ENCODE peak calls at places on chromosomes 13 and 19, in nine cellular contexts. One of them, this sample, is unnamed.

GRCh38 chr13:49858183-49858856 is 65.8 kb upstream of the KPNA3 start:
- DNase-seq in activated naive CD8-positive, alpha-beta T cell treated with anti-CD3 and anti-CD28 coated beads for 36 hours: no peak
- DNase-seq in NCI-H1092: no peak
- DNase-seq in anterior cingulate cortex: no peak
- DNase-seq in WTC11: no peak
- DNase-seq in effector CD4-positive, alpha-beta T cell: no peak
- DNase-seq in amygdala: no peak
- DNase-seq in GM12865: no peak
- DNase-seq in GM10248: no peak
- DNase-seq in this sample: no peak

GRCh38 chr13:66565261-66565660 is 664.9 kb downstream of the PCDH9 start:
- DNase-seq in activated naive CD8-positive, alpha-beta T cell treated with anti-CD3 and anti-CD28 coated beads for 36 hours: no peak
- DNase-seq in NCI-H1092: no peak
- DNase-seq in anterior cingulate cortex: no peak
- DNase-seq in WTC11: no peak
- DNase-seq in effector CD4-positive, alpha-beta T cell: no peak
- DNase-seq in amygdala: no peak
- DNase-seq in GM12865: no peak
- DNase-seq in GM10248: no peak
- DNase-seq in this sample: no peak

GRCh38 chr19:2239771-2240770 is 3.4 kb downstream of the SF3A2 start:
- DNase-seq in activated naive CD8-positive, alpha-beta T cell treated with anti-CD3 and anti-CD28 coated beads for 36 hours: no peak
- DNase-seq in NCI-H1092: no peak
- DNase-seq in anterior cingulate cortex: no peak
- DNase-seq in WTC11: no peak
- DNase-seq in effector CD4-positive, alpha-beta T cell: no peak
- DNase-seq in amygdala: no peak
- DNase-seq in GM12865: no peak
- DNase-seq in GM10248: no peak
- DNase-seq in this sample: no peak

GRCh38 chr13:30905932-30906383 is at the start of gene MEDAG:
- DNase-seq in activated naive CD8-positive, alpha-beta T cell treated with anti-CD3 and anti-CD28 coated beads for 36 hours: no peak
- DNase-seq in NCI-H1092: no peak
- DNase-seq in anterior cingulate cortex: no peak
- DNase-seq in WTC11: peak
- DNase-seq in effector CD4-positive, alpha-beta T cell: no peak
- DNase-seq in amygdala: no peak
- DNase-seq in GM12865: no peak
- DNase-seq in GM10248: no peak
- DNase-seq in this sample: no peak

GRCh38 chr19:52946322-52947310 is 16.1 kb downstream of the ZNF816 start:
- DNase-seq in activated naive CD8-positive, alpha-beta T cell treated with anti-CD3 and anti-CD28 coated beads for 36 hours: no peak
- DNase-seq in NCI-H1092: no peak
- DNase-seq in anterior cingulate cortex: no peak
- DNase-seq in WTC11: peak
- DNase-seq in effector CD4-positive, alpha-beta T cell: no peak
- DNase-seq in amygdala: no peak
- DNase-seq in GM12865: no peak
- DNase-seq in GM10248: peak
- DNase-seq in this sample: no peak

GRCh38 chr19:47350599-47350998 is 1.5 kb downstream of the DHX34 start:
- DNase-seq in activated naive CD8-positive, alpha-beta T cell treated with anti-CD3 and anti-CD28 coated beads for 36 hours: no peak
- DNase-seq in NCI-H1092: no peak
- DNase-seq in anterior cingulate cortex: no peak
- DNase-seq in WTC11: no peak
- DNase-seq in effector CD4-positive, alpha-beta T cell: no peak
- DNase-seq in amygdala: no peak
- DNase-seq in GM12865: no peak
- DNase-seq in GM10248: no peak
- DNase-seq in this sample: no peak

GRCh38 chr13:95201814-95202521 is 99.3 kb downstream of the ABCC4 start:
- DNase-seq in activated naive CD8-positive, alpha-beta T cell treated with anti-CD3 and anti-CD28 coated beads for 36 hours: no peak
- DNase-seq in NCI-H1092: no peak
- DNase-seq in anterior cingulate cortex: no peak
- DNase-seq in WTC11: no peak
- DNase-seq in effector CD4-positive, alpha-beta T cell: no peak
- DNase-seq in amygdala: no peak
- DNase-seq in GM12865: no peak
- DNase-seq in GM10248: no peak
- DNase-seq in this sample: no peak

GRCh38 chr13:113535381-113535781 is 44.9 kb upstream of the DCUN1D2 start:
- DNase-seq in activated naive CD8-positive, alpha-beta T cell treated with anti-CD3 and anti-CD28 coated beads for 36 hours: no peak
- DNase-seq in NCI-H1092: no peak
- DNase-seq in anterior cingulate cortex: no peak
- DNase-seq in WTC11: no peak
- DNase-seq in effector CD4-positive, alpha-beta T cell: no peak
- DNase-seq in amygdala: no peak
- DNase-seq in GM12865: no peak
- DNase-seq in GM10248: no peak
- DNase-seq in this sample: no peak

GRCh38 chr19:5138606-5139594 is 170.0 kb downstream of the KDM4B start:
- DNase-seq in activated naive CD8-positive, alpha-beta T cell treated with anti-CD3 and anti-CD28 coated beads for 36 hours: peak
- DNase-seq in NCI-H1092: no peak
- DNase-seq in anterior cingulate cortex: no peak
- DNase-seq in WTC11: no peak
- DNase-seq in effector CD4-positive, alpha-beta T cell: peak
- DNase-seq in amygdala: no peak
- DNase-seq in GM12865: peak
- DNase-seq in GM10248: peak
- DNase-seq in this sample: no peak

GRCh38 chr19:1841209-1841924 is 6.9 kb downstream of the REXO1 start:
- DNase-seq in activated naive CD8-positive, alpha-beta T cell treated with anti-CD3 and anti-CD28 coated beads for 36 hours: no peak
- DNase-seq in NCI-H1092: no peak
- DNase-seq in anterior cingulate cortex: no peak
- DNase-seq in WTC11: no peak
- DNase-seq in effector CD4-positive, alpha-beta T cell: no peak
- DNase-seq in amygdala: no peak
- DNase-seq in GM12865: no peak
- DNase-seq in GM10248: no peak
- DNase-seq in this sample: no peak

GRCh38 chr19:10295305-10295846 is 5.6 kb downstream of the ICAM5 start:
- DNase-seq in activated naive CD8-positive, alpha-beta T cell treated with anti-CD3 and anti-CD28 coated beads for 36 hours: peak
- DNase-seq in NCI-H1092: no peak
- DNase-seq in anterior cingulate cortex: no peak
- DNase-seq in WTC11: peak
- DNase-seq in effector CD4-positive, alpha-beta T cell: peak
- DNase-seq in amygdala: no peak
- DNase-seq in GM12865: peak
- DNase-seq in GM10248: peak
- DNase-seq in this sample: no peak

GRCh38 chr19:43723588-43723987 is 7.7 kb downstream of the IRGC start:
- DNase-seq in activated naive CD8-positive, alpha-beta T cell treated with anti-CD3 and anti-CD28 coated beads for 36 hours: no peak
- DNase-seq in NCI-H1092: no peak
- DNase-seq in anterior cingulate cortex: no peak
- DNase-seq in WTC11: no peak
- DNase-seq in effector CD4-positive, alpha-beta T cell: no peak
- DNase-seq in amygdala: no peak
- DNase-seq in GM12865: no peak
- DNase-seq in GM10248: no peak
- DNase-seq in this sample: no peak

GRCh38 chr13:77946522-77946921 is 27.9 kb upstream of the EDNRB start:
- DNase-seq in activated naive CD8-positive, alpha-beta T cell treated with anti-CD3 and anti-CD28 coated beads for 36 hours: no peak
- DNase-seq in NCI-H1092: no peak
- DNase-seq in anterior cingulate cortex: no peak
- DNase-seq in WTC11: no peak
- DNase-seq in effector CD4-positive, alpha-beta T cell: no peak
- DNase-seq in amygdala: no peak
- DNase-seq in GM12865: no peak
- DNase-seq in GM10248: no peak
- DNase-seq in this sample: no peak

GRCh38 chr13:96632536-96633320 is 361.5 kb downstream of the OXGR1 start:
- DNase-seq in activated naive CD8-positive, alpha-beta T cell treated with anti-CD3 and anti-CD28 coated beads for 36 hours: no peak
- DNase-seq in NCI-H1092: no peak
- DNase-seq in anterior cingulate cortex: no peak
- DNase-seq in WTC11: no peak
- DNase-seq in effector CD4-positive, alpha-beta T cell: no peak
- DNase-seq in amygdala: no peak
- DNase-seq in GM12865: no peak
- DNase-seq in GM10248: no peak
- DNase-seq in this sample: no peak

GRCh38 chr13:93270769-93271753 is 44.5 kb downstream of the GPC6 start:
- DNase-seq in activated naive CD8-positive, alpha-beta T cell treated with anti-CD3 and anti-CD28 coated beads for 36 hours: no peak
- DNase-seq in NCI-H1092: peak
- DNase-seq in anterior cingulate cortex: no peak
- DNase-seq in WTC11: no peak
- DNase-seq in effector CD4-positive, alpha-beta T cell: no peak
- DNase-seq in amygdala: no peak
- DNase-seq in GM12865: no peak
- DNase-seq in GM10248: no peak
- DNase-seq in this sample: no peak

GRCh38 chr19:10555613-10555979 is 10.2 kb downstream of the KRI1 start:
- DNase-seq in activated naive CD8-positive, alpha-beta T cell treated with anti-CD3 and anti-CD28 coated beads for 36 hours: no peak
- DNase-seq in NCI-H1092: no peak
- DNase-seq in anterior cingulate cortex: no peak
- DNase-seq in WTC11: no peak
- DNase-seq in effector CD4-positive, alpha-beta T cell: no peak
- DNase-seq in amygdala: no peak
- DNase-seq in GM12865: no peak
- DNase-seq in GM10248: no peak
- DNase-seq in this sample: no peak

GRCh38 chr13:110322126-110322827 is 15.2 kb downstream of the COL4A2 start:
- DNase-seq in activated naive CD8-positive, alpha-beta T cell treated with anti-CD3 and anti-CD28 coated beads for 36 hours: no peak
- DNase-seq in NCI-H1092: no peak
- DNase-seq in anterior cingulate cortex: no peak
- DNase-seq in WTC11: no peak
- DNase-seq in effector CD4-positive, alpha-beta T cell: no peak
- DNase-seq in amygdala: no peak
- DNase-seq in GM12865: no peak
- DNase-seq in GM10248: no peak
- DNase-seq in this sample: no peak

GRCh38 chr19:41957161-41957837 is 1.8 kb downstream of the RABAC1 start:
- DNase-seq in activated naive CD8-positive, alpha-beta T cell treated with anti-CD3 and anti-CD28 coated beads for 36 hours: no peak
- DNase-seq in NCI-H1092: no peak
- DNase-seq in anterior cingulate cortex: no peak
- DNase-seq in WTC11: no peak
- DNase-seq in effector CD4-positive, alpha-beta T cell: no peak
- DNase-seq in amygdala: no peak
- DNase-seq in GM12865: no peak
- DNase-seq in GM10248: no peak
- DNase-seq in this sample: no peak

GRCh38 chr13:113848431-113849260 is 15.2 kb downstream of the GAS6 start:
- DNase-seq in activated naive CD8-positive, alpha-beta T cell treated with anti-CD3 and anti-CD28 coated beads for 36 hours: no peak
- DNase-seq in NCI-H1092: no peak
- DNase-seq in anterior cingulate cortex: no peak
- DNase-seq in WTC11: no peak
- DNase-seq in effector CD4-positive, alpha-beta T cell: no peak
- DNase-seq in amygdala: no peak
- DNase-seq in GM12865: no peak
- DNase-seq in GM10248: no peak
- DNase-seq in this sample: no peak

GRCh38 chr13:85236431-85236830 is 562.8 kb downstream of the SLITRK6 start:
- DNase-seq in activated naive CD8-positive, alpha-beta T cell treated with anti-CD3 and anti-CD28 coated beads for 36 hours: no peak
- DNase-seq in NCI-H1092: no peak
- DNase-seq in anterior cingulate cortex: no peak
- DNase-seq in WTC11: no peak
- DNase-seq in effector CD4-positive, alpha-beta T cell: no peak
- DNase-seq in amygdala: no peak
- DNase-seq in GM12865: no peak
- DNase-seq in GM10248: no peak
- DNase-seq in this sample: no peak

GRCh38 chr13:108777421-108778420 is 148.3 kb downstream of the MYO16 start:
- DNase-seq in activated naive CD8-positive, alpha-beta T cell treated with anti-CD3 and anti-CD28 coated beads for 36 hours: no peak
- DNase-seq in NCI-H1092: no peak
- DNase-seq in anterior cingulate cortex: no peak
- DNase-seq in WTC11: no peak
- DNase-seq in effector CD4-positive, alpha-beta T cell: no peak
- DNase-seq in amygdala: no peak
- DNase-seq in GM12865: no peak
- DNase-seq in GM10248: no peak
- DNase-seq in this sample: no peak

GRCh38 chr13:83274679-83275078 is 607.6 kb downstream of the SLITRK1 start:
- DNase-seq in activated naive CD8-positive, alpha-beta T cell treated with anti-CD3 and anti-CD28 coated beads for 36 hours: no peak
- DNase-seq in NCI-H1092: no peak
- DNase-seq in anterior cingulate cortex: no peak
- DNase-seq in WTC11: no peak
- DNase-seq in effector CD4-positive, alpha-beta T cell: no peak
- DNase-seq in amygdala: no peak
- DNase-seq in GM12865: no peak
- DNase-seq in GM10248: no peak
- DNase-seq in this sample: no peak

GRCh38 chr13:86601351-86601750 is 802.1 kb upstream of the SLITRK6 start:
- DNase-seq in activated naive CD8-positive, alpha-beta T cell treated with anti-CD3 and anti-CD28 coated beads for 36 hours: no peak
- DNase-seq in NCI-H1092: no peak
- DNase-seq in anterior cingulate cortex: no peak
- DNase-seq in WTC11: no peak
- DNase-seq in effector CD4-positive, alpha-beta T cell: no peak
- DNase-seq in amygdala: no peak
- DNase-seq in GM12865: no peak
- DNase-seq in GM10248: no peak
- DNase-seq in this sample: no peak

GRCh38 chr13:98773921-98774320 is 21.4 kb upstream of the SLC15A1 start:
- DNase-seq in activated naive CD8-positive, alpha-beta T cell treated with anti-CD3 and anti-CD28 coated beads for 36 hours: no peak
- DNase-seq in NCI-H1092: no peak
- DNase-seq in anterior cingulate cortex: no peak
- DNase-seq in WTC11: no peak
- DNase-seq in effector CD4-positive, alpha-beta T cell: no peak
- DNase-seq in amygdala: no peak
- DNase-seq in GM12865: no peak
- DNase-seq in GM10248: no peak
- DNase-seq in this sample: no peak

GRCh38 chr13:110067355-110068175 is 239.4 kb downstream of the COL4A1 start:
- DNase-seq in activated naive CD8-positive, alpha-beta T cell treated with anti-CD3 and anti-CD28 coated beads for 36 hours: no peak
- DNase-seq in NCI-H1092: no peak
- DNase-seq in anterior cingulate cortex: no peak
- DNase-seq in WTC11: no peak
- DNase-seq in effector CD4-positive, alpha-beta T cell: no peak
- DNase-seq in amygdala: no peak
- DNase-seq in GM12865: no peak
- DNase-seq in GM10248: no peak
- DNase-seq in this sample: no peak

GRCh38 chr13:99731747-99732146 is 230.5 kb downstream of the TM9SF2 start:
- DNase-seq in activated naive CD8-positive, alpha-beta T cell treated with anti-CD3 and anti-CD28 coated beads for 36 hours: no peak
- DNase-seq in NCI-H1092: no peak
- DNase-seq in anterior cingulate cortex: no peak
- DNase-seq in WTC11: no peak
- DNase-seq in effector CD4-positive, alpha-beta T cell: no peak
- DNase-seq in amygdala: no peak
- DNase-seq in GM12865: no peak
- DNase-seq in GM10248: no peak
- DNase-seq in this sample: no peak

GRCh38 chr13:32947886-32948285 is 68.3 kb upstream of the KL start:
- DNase-seq in activated naive CD8-positive, alpha-beta T cell treated with anti-CD3 and anti-CD28 coated beads for 36 hours: no peak
- DNase-seq in NCI-H1092: peak
- DNase-seq in anterior cingulate cortex: no peak
- DNase-seq in WTC11: no peak
- DNase-seq in effector CD4-positive, alpha-beta T cell: no peak
- DNase-seq in amygdala: no peak
- DNase-seq in GM12865: no peak
- DNase-seq in GM10248: no peak
- DNase-seq in this sample: peak

GRCh38 chr19:15464394-15465385 is at the start of gene RASAL3:
- DNase-seq in activated naive CD8-positive, alpha-beta T cell treated with anti-CD3 and anti-CD28 coated beads for 36 hours: peak
- DNase-seq in NCI-H1092: no peak
- DNase-seq in anterior cingulate cortex: no peak
- DNase-seq in WTC11: no peak
- DNase-seq in effector CD4-positive, alpha-beta T cell: peak
- DNase-seq in amygdala: no peak
- DNase-seq in GM12865: peak
- DNase-seq in GM10248: peak
- DNase-seq in this sample: no peak

GRCh38 chr13:41639237-41639904 is 182.0 kb downstream of the RGCC start:
- DNase-seq in activated naive CD8-positive, alpha-beta T cell treated with anti-CD3 and anti-CD28 coated beads for 36 hours: no peak
- DNase-seq in NCI-H1092: no peak
- DNase-seq in anterior cingulate cortex: no peak
- DNase-seq in WTC11: no peak
- DNase-seq in effector CD4-positive, alpha-beta T cell: no peak
- DNase-seq in amygdala: no peak
- DNase-seq in GM12865: no peak
- DNase-seq in GM10248: no peak
- DNase-seq in this sample: no peak

This sample was measured in NCI-H446.